ENCODE peak calls at places on chromosomes 12 and 14, in six cellular contexts. One of them, this sample, is unnamed.
A peak's percentile ranks its signal among the peaks of the same experiment; 100 is the strongest.

GRCh38 chr14:104367811-104368750 is 211.5 kb upstream of the C14orf180 start:
- DNase-seq in neuronal stem cell: no peak
- DNase-seq in H9: no peak
- DNase-seq in body of pancreas: no peak
- DNase-seq in OCI-LY7: no peak
- DNase-seq in GM13976: no peak
- DNase-seq in this sample: no peak

GRCh38 chr12:111428728-111429175 is 23.0 kb downstream of the SH2B3 start:
- DNase-seq in neuronal stem cell: no peak
- DNase-seq in H9: no peak
- DNase-seq in body of pancreas: no peak
- DNase-seq in OCI-LY7: peak; percentile 30
- DNase-seq in GM13976: no peak
- DNase-seq in this sample: no peak

GRCh38 chr14:70888681-70889175 is 18.5 kb upstream of the PCNX1 start:
- DNase-seq in neuronal stem cell: no peak
- DNase-seq in H9: no peak
- DNase-seq in body of pancreas: no peak
- DNase-seq in OCI-LY7: no peak
- DNase-seq in GM13976: no peak
- DNase-seq in this sample: no peak

GRCh38 chr14:44589180-44589579 is 82.1 kb upstream of the FSCB start:
- DNase-seq in neuronal stem cell: no peak
- DNase-seq in H9: no peak
- DNase-seq in body of pancreas: no peak
- DNase-seq in OCI-LY7: no peak
- DNase-seq in GM13976: no peak
- DNase-seq in this sample: no peak

GRCh38 chr12:106953352-106954260 is 2.1 kb upstream of the TMEM263 start:
- DNase-seq in neuronal stem cell: no peak
- DNase-seq in H9: no peak
- DNase-seq in body of pancreas: no peak
- DNase-seq in OCI-LY7: no peak
- DNase-seq in GM13976: no peak
- DNase-seq in this sample: no peak

GRCh38 chr14:59981564-59981963 is 61.6 kb downstream of the LRRC9 start:
- DNase-seq in neuronal stem cell: no peak
- DNase-seq in H9: no peak
- DNase-seq in body of pancreas: no peak
- DNase-seq in OCI-LY7: no peak
- DNase-seq in GM13976: no peak
- DNase-seq in this sample: no peak

GRCh38 chr14:99357856-99358390 is 85.9 kb upstream of the BCL11B start:
- DNase-seq in neuronal stem cell: no peak
- DNase-seq in H9: no peak
- DNase-seq in body of pancreas: no peak
- DNase-seq in OCI-LY7: no peak
- DNase-seq in GM13976: no peak
- DNase-seq in this sample: no peak

GRCh38 chr12:130053641-130054040 is 108.6 kb upstream of the FZD10 start:
- DNase-seq in neuronal stem cell: peak; percentile 33
- DNase-seq in H9: peak; percentile 67
- DNase-seq in body of pancreas: no peak
- DNase-seq in OCI-LY7: no peak
- DNase-seq in GM13976: no peak
- DNase-seq in this sample: no peak

GRCh38 chr12:46218509-46219095 is 50.2 kb downstream of the SLC38A1 start:
- DNase-seq in neuronal stem cell: no peak
- DNase-seq in H9: no peak
- DNase-seq in body of pancreas: no peak
- DNase-seq in OCI-LY7: peak; percentile 14
- DNase-seq in GM13976: no peak
- DNase-seq in this sample: no peak

GRCh38 chr12:75389061-75389460 is 1.8 kb upstream of the GLIPR1L2 start:
- DNase-seq in neuronal stem cell: no peak
- DNase-seq in H9: no peak
- DNase-seq in body of pancreas: no peak
- DNase-seq in OCI-LY7: no peak
- DNase-seq in GM13976: no peak
- DNase-seq in this sample: no peak

GRCh38 chr12:108532061-108532848 is 17.2 kb downstream of the FICD start:
- DNase-seq in neuronal stem cell: no peak
- DNase-seq in H9: no peak
- DNase-seq in body of pancreas: no peak
- DNase-seq in OCI-LY7: no peak
- DNase-seq in GM13976: no peak
- DNase-seq in this sample: no peak

GRCh38 chr14:33848706-33849454 is 102.0 kb downstream of the EGLN3 start:
- DNase-seq in neuronal stem cell: peak; percentile 85
- DNase-seq in H9: peak; percentile 94
- DNase-seq in body of pancreas: peak; percentile 80
- DNase-seq in OCI-LY7: peak; percentile 7
- DNase-seq in GM13976: peak; percentile 42
- DNase-seq in this sample: peak; percentile 24

GRCh38 chr12:114981036-114981435 is 297.1 kb upstream of the TBX3 start:
- DNase-seq in neuronal stem cell: no peak
- DNase-seq in H9: no peak
- DNase-seq in body of pancreas: no peak
- DNase-seq in OCI-LY7: no peak
- DNase-seq in GM13976: no peak
- DNase-seq in this sample: no peak